ENCODE peak calls at places on chromosomes 12 and 14, in eight cellular contexts. C, B, T, I, F, J, W and E are unnamed samples.

GRCh38 chr14:103705524-103706284 is 9.5 kb downstream of the XRCC3 start:
- DNase-seq in C (no peak), B (no peak), T (no peak), I (peak), F (no peak), J (no peak), W (no peak), E (no peak)

GRCh38 chr14:66398437-66398836 is 87.7 kb upstream of the CCDC196 start:
- DNase-seq in C (no peak), B (no peak), T (no peak), I (no peak), F (no peak), J (no peak), W (no peak), E (no peak)

GRCh38 chr12:112851024-112851777 is 55.6 kb upstream of the OAS1 start:
- DNase-seq in C (no peak), B (no peak), T (no peak), I (no peak), F (no peak), J (peak), W (no peak), E (no peak)

GRCh38 chr12:131831021-131831571 is 2.9 kb downstream of the MMP17 start:
- DNase-seq in C (no peak), B (no peak), T (no peak), I (no peak), F (no peak), J (no peak), W (peak), E (no peak)

GRCh38 chr14:39734306-39734705 is 302.1 kb upstream of the FBXO33 start:
- DNase-seq in C (no peak), B (no peak), T (no peak), I (no peak), F (no peak), J (no peak), W (no peak), E (no peak)

GRCh38 chr14:45610303-45610702 is 357.3 kb upstream of the MIS18BP1 start:
- DNase-seq in C (no peak), B (no peak), T (no peak), I (no peak), F (no peak), J (peak), W (peak), E (no peak)

GRCh38 chr12:93877446-93877845 is 200.3 kb downstream of the CRADD start:
- DNase-seq in C (no peak), B (no peak), T (no peak), I (no peak), F (no peak), J (peak), W (no peak), E (no peak)

GRCh38 chr14:102506599-102506871 is 3.0 kb downstream of the ANKRD9 start:
- DNase-seq in C (no peak), B (no peak), T (no peak), I (no peak), F (no peak), J (no peak), W (no peak), E (no peak)

GRCh38 chr14:94267352-94267751 is 25.7 kb downstream of the SERPINA10 start:
- DNase-seq in C (no peak), B (no peak), T (no peak), I (no peak), F (no peak), J (no peak), W (no peak), E (no peak)

GRCh38 chr12:106205208-106206069 is 42.4 kb downstream of the CKAP4 start:
- DNase-seq in C (no peak), B (no peak), T (no peak), I (peak), F (no peak), J (peak), W (peak), E (no peak)

GRCh38 chr14:104517426-104517825 is 62.1 kb upstream of the C14orf180 start:
- DNase-seq in C (no peak), B (no peak), T (no peak), I (no peak), F (no peak), J (no peak), W (no peak), E (no peak)

GRCh38 chr12:26935636-26936378 is 2.0 kb downstream of the INTS13 start:
- DNase-seq in C (no peak), B (no peak), T (no peak), I (no peak), F (no peak), J (no peak), W (no peak), E (no peak)

GRCh38 chr14:85517113-85517688 is 12.7 kb upstream of the FLRT2 start:
- DNase-seq in C (no peak), B (no peak), T (no peak), I (no peak), F (no peak), J (no peak), W (no peak), E (no peak)

DNA sequence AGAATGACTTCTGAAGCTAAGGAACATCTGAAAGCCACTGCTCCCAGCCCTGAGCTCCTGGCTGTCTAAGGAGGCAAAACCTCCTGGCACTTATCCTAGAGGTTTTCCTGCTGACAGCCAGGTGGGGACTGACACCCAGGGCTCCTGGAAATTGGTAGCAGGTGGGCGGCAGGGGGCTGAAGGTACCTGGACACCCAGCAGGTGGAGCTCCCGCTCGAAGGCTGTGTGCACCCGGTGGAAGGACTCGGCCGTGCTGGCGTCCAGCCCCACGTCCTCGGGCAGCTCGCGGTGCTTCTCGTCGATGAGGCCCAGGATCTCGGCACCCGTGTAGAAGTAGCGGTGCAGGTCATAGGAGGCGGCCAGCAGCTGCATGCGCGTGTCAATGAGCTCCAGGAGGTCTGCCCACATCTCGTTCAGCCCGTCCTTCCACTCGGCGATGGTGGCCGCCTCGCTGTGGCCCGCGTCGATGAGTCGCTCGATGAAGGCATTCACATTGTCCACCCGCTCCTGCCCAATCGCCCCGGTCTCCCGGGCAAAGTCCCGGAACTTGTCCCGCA is 68.2 kb downstream of the PLEKHG3 start:
- DNase-seq in C (no peak), B (no peak), T (no peak), I (no peak), F (no peak), J (peak), W (peak), E (no peak)
- TF ChIP-seq CTCF in C (no peak), B (no peak), T (no peak), I (no peak), F (no peak), J (peak), W (peak), E (no peak)

DNA sequence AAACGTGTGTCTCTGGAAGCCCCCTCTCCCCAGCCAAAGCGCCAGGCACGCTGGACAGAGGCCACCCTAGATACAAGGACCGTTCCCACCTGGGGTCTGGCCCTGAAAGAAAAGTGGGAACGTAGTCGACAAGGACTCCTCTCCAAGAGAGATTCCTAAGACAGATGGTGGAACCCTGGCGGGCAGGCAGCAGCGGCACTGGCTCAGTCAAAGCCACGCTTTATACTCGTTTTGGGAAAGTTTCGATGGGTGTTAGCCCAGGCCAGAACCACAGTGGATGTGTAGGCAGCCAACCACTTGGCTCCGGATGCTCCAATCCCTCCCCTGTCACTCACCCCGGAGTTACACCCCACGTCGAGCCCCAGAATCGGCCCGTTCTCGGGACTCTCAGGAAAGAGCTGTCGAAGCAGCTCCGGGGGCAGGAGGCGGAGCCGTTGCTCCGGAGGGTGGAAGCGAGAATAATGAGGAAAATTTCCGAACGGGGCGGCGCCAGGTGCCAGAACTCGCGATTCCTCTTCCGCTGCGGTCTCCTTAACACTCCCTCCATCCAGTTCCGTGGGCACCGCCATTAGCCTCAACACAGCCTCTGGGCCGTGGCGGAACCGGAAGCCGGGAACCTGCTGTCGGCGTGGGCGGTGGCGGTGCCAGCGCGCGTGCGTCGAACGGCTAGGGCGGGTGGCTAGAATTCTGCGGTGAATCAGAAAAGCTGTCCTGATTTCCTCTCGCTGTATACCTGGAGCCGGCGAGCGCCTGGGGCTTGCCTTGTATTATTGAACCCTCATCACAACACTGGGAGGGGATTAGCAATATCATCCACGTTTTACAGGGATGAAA is at the start of gene BCDIN3D:
- DNase-seq in C (peak), B (peak), T (peak), I (peak), F (no peak), J (peak), W (peak), E (peak)
- TF ChIP-seq CTCF in C (no peak), B (no peak), T (no peak), I (no peak), F (no peak), J (no peak), W (no peak), E (no peak)

GRCh38 chr12:20463920-20464524 is 95.7 kb downstream of the PDE3A start:
- DNase-seq in C (peak), B (no peak), T (peak), I (no peak), F (no peak), J (peak), W (no peak), E (no peak)
- TF ChIP-seq CTCF in C (peak), B (peak), T (peak), I (peak), F (peak), J (peak), W (no peak), E (peak)

GRCh38 chr12:12562585-12563245 is at the start of gene DUSP16:
- DNase-seq in C (peak), B (peak), T (peak), I (peak), F (peak), J (peak), W (peak), E (peak)
- TF ChIP-seq CTCF in C (no peak), B (peak), T (peak), I (peak), F (peak), J (no peak), W (peak), E (no peak)

GRCh38 chr14:43535231-43535838 is 971.7 kb downstream of the FSCB start:
- DNase-seq in C (no peak), B (no peak), T (no peak), I (no peak), F (no peak), J (no peak), W (no peak), E (no peak)

GRCh38 chr14:43539210-43539609 is 967.9 kb downstream of the FSCB start:
- DNase-seq in C (no peak), B (peak), T (peak), I (no peak), F (peak), J (peak), W (no peak), E (no peak)

GRCh38 chr14:43541356-43541755 is 965.7 kb downstream of the FSCB start:
- DNase-seq in C (no peak), B (no peak), T (no peak), I (no peak), F (no peak), J (no peak), W (no peak), E (no peak)

GRCh38 chr14:43540948-43541347 is 966.1 kb downstream of the FSCB start:
- DNase-seq in C (no peak), B (peak), T (no peak), I (no peak), F (no peak), J (peak), W (peak), E (no peak)
- TF ChIP-seq CTCF in C (no peak), B (no peak), T (no peak), I (no peak), F (peak), J (peak), W (peak), E (no peak)

DNA sequence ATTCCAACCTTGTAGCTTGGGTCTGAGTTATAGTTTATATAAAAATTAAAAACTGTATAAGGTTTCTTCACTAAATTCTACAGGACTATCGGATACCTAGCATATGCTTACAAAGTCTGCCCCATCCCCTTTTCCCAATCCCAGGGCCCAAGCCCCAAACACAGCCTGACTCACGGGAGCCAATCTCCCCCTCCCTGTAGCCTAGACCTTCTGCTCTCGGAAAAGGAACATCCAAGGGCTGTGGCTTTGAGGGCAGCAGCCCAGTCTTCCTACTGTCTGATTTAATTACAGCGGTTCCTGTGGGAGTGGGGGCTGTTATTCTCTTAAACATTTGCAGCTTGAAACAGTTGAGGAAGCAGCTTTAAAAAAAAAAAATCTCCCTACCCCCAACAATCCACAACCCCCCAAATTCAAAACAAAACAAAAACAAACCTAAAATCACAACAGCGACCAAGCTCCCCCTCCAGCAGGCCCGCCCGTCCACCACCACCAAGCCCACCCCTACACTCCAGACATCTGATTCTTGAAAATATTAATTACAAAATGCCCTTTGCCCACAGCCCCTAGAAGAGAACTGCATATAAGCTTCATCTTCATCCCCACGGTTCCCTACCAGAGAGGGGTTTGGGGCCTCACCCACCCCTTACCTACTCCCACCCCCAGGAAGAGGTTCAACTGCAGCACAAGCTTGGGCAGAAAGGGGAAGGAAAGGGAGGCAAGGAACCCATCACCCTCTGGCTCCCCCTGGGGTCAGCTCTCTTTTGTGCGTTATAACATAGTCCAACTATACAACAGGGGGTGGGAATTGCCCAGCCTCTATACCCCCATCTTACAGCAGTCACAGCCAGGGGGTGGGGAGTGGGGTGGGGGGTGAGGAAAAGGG is 1.1 kb upstream of the PRKAG1 start:
- DNase-seq in C (peak), B (peak), T (peak), I (no peak), F (no peak), J (peak), W (peak), E (peak)
- TF ChIP-seq CTCF in C (peak), B (peak), T (peak), I (no peak), F (no peak), J (peak), W (peak), E (peak)

GRCh38 chr14:74495356-74495755 is 1.8 kb downstream of the ISCA2 start:
- DNase-seq in C (no peak), B (no peak), T (no peak), I (no peak), F (no peak), J (no peak), W (no peak), E (no peak)

GRCh38 chr14:74492413-74493342 is at the start of gene NPC2:
- DNase-seq in C (no peak), B (no peak), T (no peak), I (no peak), F (no peak), J (no peak), W (no peak), E (no peak)

GRCh38 chr14:74488788-74489397 is 4.2 kb downstream of the NPC2 start:
- DNase-seq in C (no peak), B (no peak), T (peak), I (no peak), F (no peak), J (no peak), W (no peak), E (no peak)

GRCh38 chr14:74493343-74494261 is at the start of gene ISCA2:
- DNase-seq in C (peak), B (peak), T (peak), I (peak), F (peak), J (peak), W (peak), E (peak)

DNA sequence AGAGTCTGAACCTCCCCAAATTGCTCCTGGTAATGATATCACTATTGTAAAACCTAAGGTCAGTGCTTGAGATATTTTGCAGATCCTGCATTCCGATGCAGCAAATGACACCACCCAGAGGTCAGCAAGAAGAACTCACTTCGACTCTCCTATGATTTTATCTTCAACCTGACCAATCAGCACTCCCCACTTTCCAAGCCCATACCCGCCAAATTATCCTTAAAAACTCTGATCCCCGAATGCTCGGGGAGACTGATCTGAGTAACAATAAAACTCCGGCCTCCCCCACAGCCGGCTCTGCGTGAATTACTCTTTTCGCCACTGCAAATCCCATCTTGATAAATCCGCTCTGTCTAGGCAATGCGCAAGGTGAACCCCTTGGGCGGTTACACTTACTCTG is 1.2 kb downstream of the NPC2 start:
- DNase-seq in C (peak), B (no peak), T (peak), I (no peak), F (no peak), J (peak), W (no peak), E (no peak)
- TF ChIP-seq CTCF in C (peak), B (peak), T (peak), I (peak), F (peak), J (peak), W (no peak), E (no peak)

GRCh38 chr12:56221757-56222530 is at the start of gene RNF41:
- DNase-seq in C (peak), B (peak), T (peak), I (peak), F (peak), J (peak), W (peak), E (peak)
- TF ChIP-seq CTCF in C (no peak), B (peak), T (peak), I (no peak), F (no peak), J (no peak), W (peak), E (peak)